ENCODE peak calls at places on chromosomes 7 and 10, in five cellular contexts. M is sigmoid colon, X is adrenal gland, O is NB4, U is A549. Y is an unnamed sample.

GRCh38 chr7:35504365-35504764 is 190.6 kb downstream of the HERPUD2 start:
- DNase-seq in U (no peak), X (no peak), O (no peak), M (no peak), Y (no peak)

GRCh38 chr10:35442006-35442405 is 105.7 kb downstream of the CCNY start:
- DNase-seq in X (peak), M (no peak), O (no peak), U (no peak), Y (no peak)

GRCh38 chr10:12834116-12834515 is 167.4 kb downstream of the CCDC3 start:
- DNase-seq in M (peak), O (no peak), U (no peak), X (no peak), Y (no peak)

GRCh38 chr7:50564171-50564570 is 1.0 kb downstream of the DDC start:
- DNase-seq in X (no peak), O (no peak), U (no peak), M (no peak), Y (no peak)

GRCh38 chr7:77447616-77448015 is 31.5 kb upstream of the GSAP start:
- DNase-seq in X (no peak), O (no peak), U (no peak), M (no peak), Y (no peak)

GRCh38 chr7:43926193-43927043 is at the start of gene UBE2D4:
- DNase-seq in U (peak), X (peak), M (peak), O (peak), Y (peak)

GRCh38 chr7:68265258-68265657 is 1268.6 kb downstream of the TYW1 start:
- DNase-seq in X (no peak), O (no peak), M (no peak), U (no peak), Y (no peak)

GRCh38 chr10:71278691-71279588 is 40.1 kb upstream of the SLC29A3 start:
- DNase-seq in O (no peak), U (no peak), M (no peak), X (no peak), Y (no peak)

GRCh38 chr10:84499846-84500245 is 171.5 kb downstream of the CCSER2 start:
- DNase-seq in X (no peak), O (peak), M (no peak), U (no peak), Y (no peak)

GRCh38 chr7:100655908-100656674 is at the start of gene ACTL6B:
- DNase-seq in U (peak), M (no peak), O (peak), X (peak), Y (no peak)

GRCh38 chr10:66639351-66639750 is 286.5 kb upstream of the LRRTM3 start:
- DNase-seq in M (no peak), X (no peak), U (no peak), O (no peak), Y (no peak)

GRCh38 chr10:95337761-95338160 is 47.0 kb upstream of the PDLIM1 start:
- DNase-seq in X (no peak), U (no peak), M (no peak), O (no peak), Y (no peak)

GRCh38 chr10:78991187-78991586 is 77.6 kb upstream of the ZMIZ1 start:
- DNase-seq in M (no peak), U (no peak), X (no peak), O (peak), Y (no peak)

GRCh38 chr10:68133553-68133952 is 24.3 kb downstream of the MYPN start:
- DNase-seq in O (no peak), U (no peak), X (no peak), M (no peak), Y (peak)

GRCh38 chr10:15684768-15685167 is 35.0 kb downstream of the ITGA8 start:
- DNase-seq in M (no peak), O (no peak), U (no peak), X (no peak), Y (no peak)

GRCh38 chr7:43669286-43670081 is 59.8 kb downstream of the COA1 start:
- DNase-seq in U (peak), X (no peak), M (no peak), O (no peak), Y (no peak)

GRCh38 chr7:107233981-107234380 is 65.2 kb downstream of the HBP1 start:
- DNase-seq in M (no peak), O (no peak), U (no peak), X (no peak), Y (no peak)

GRCh38 chr10:45080321-45080720 is 79.6 kb downstream of the ZNF22 start:
- DNase-seq in U (no peak), O (no peak), X (no peak), M (no peak), Y (no peak)

GRCh38 chr7:3956949-3957348 is 655.9 kb downstream of the SDK1 start:
- DNase-seq in M (no peak), O (no peak), X (no peak), U (no peak), Y (no peak)

GRCh38 chr7:115056019-115056418 is 134.1 kb downstream of the MDFIC start:
- DNase-seq in U (no peak), X (no peak), O (no peak), M (no peak), Y (no peak)

GRCh38 chr7:77434570-77434969 is 18.4 kb upstream of the GSAP start:
- DNase-seq in M (no peak), U (no peak), X (no peak), O (peak), Y (no peak)

GRCh38 chr7:46386428-46387399 is 465.6 kb upstream of the IGFBP3 start:
- DNase-seq in U (peak), X (no peak), M (no peak), O (no peak), Y (no peak)

GRCh38 chr10:11424456-11425287 is 186.8 kb downstream of the USP6NL start:
- DNase-seq in U (peak), O (peak), M (no peak), X (peak), Y (peak)

GRCh38 chr10:20007426-20007825 is 191.2 kb downstream of the PLXDC2 start:
- DNase-seq in M (no peak), X (peak), U (no peak), O (no peak), Y (no peak)

GRCh38 chr10:122373713-122374112 is 795 bp upstream of the PLEKHA1 start:
- DNase-seq in M (no peak), X (no peak), O (no peak), U (peak), Y (no peak)

GRCh38 chr7:151711906-151712771 is 164.8 kb downstream of the PRKAG2 start:
- DNase-seq in O (no peak), U (no peak), X (no peak), M (no peak), Y (peak)

GRCh38 chr7:110534241-110534931 is 556.5 kb upstream of the LRRN3 start:
- DNase-seq in O (no peak), M (no peak), U (peak), X (no peak), Y (no peak)

GRCh38 chr10:109881481-109881880 is 41.8 kb downstream of the XPNPEP1 start:
- DNase-seq in O (no peak), X (no peak), U (no peak), M (no peak), Y (no peak)

GRCh38 chr7:105788356-105788755 is 88.0 kb downstream of the ATXN7L1 start:
- DNase-seq in X (no peak), M (no peak), U (no peak), O (no peak), Y (no peak)

GRCh38 chr7:49174396-49174795 is 250.0 kb downstream of the CDC14C start:
- DNase-seq in U (no peak), O (no peak), X (no peak), M (no peak), Y (no peak)

GRCh38 chr7:150971242-150972048 is 6.7 kb downstream of the KCNH2 start:
- DNase-seq in O (no peak), X (no peak), U (no peak), M (no peak), Y (no peak)

DNA sequence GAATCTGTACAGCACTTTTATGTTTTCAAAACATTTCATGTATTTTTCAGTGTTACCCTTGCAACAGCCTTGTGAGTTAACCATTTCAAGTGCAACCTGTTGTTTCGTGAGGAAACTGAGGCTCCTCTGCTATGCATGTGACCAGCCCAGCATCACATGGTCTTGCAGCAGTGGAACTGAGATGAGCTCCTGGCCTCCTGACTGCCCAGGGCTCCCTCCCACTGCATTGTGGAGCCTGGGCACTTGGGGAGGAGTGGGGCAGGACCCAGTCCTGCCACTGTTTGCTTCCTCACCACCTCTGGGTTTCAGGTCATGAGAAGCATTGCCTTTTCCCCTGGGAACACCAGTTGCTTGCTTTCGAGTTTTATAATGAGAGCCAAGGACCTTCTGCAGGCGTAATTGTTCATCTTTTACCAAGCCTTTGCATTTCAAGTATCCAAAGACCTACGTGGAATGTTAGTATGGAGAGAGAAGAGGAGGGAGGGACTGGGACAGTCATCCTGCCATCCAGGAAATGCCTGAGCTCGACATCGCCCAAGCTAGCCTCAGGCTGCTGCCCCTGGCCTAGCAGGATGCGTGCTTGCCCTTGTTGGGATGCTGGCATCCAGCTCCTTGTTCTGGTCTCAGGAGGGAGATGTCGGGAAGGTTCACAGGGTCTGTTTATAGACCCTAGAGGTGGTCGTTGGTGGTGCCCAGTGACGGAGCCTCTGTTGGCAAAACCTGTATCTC is 32.3 kb upstream of the BHLHA15 start:
- DNase-seq in M (no peak), U (no peak), O (no peak), X (no peak), Y (no peak)
- TF ChIP-seq POLR2A in M (no peak), U (no peak), O (no peak), X (no peak), Y (no peak)

GRCh38 chr7:45001138-45001694 is 1.2 kb downstream of the CCM2 start:
- DNase-seq in M (peak), O (peak), U (no peak), X (no peak), Y (peak)

GRCh38 chr7:45000096-45001032 is at the start of gene CCM2:
- DNase-seq in U (no peak), X (peak), M (peak), O (peak), Y (peak)

GRCh38 chr7:45001826-45002225 is 1.8 kb downstream of the CCM2 start:
- DNase-seq in U (no peak), O (peak), X (no peak), M (peak), Y (no peak)

GRCh38 chr7:44998153-44998871 is 1.7 kb upstream of the CCM2 start:
- DNase-seq in M (peak), U (no peak), X (no peak), O (peak), Y (no peak)

GRCh38 chr7:44999245-45000095 is 531 bp upstream of the CCM2 start:
- DNase-seq in U (peak), X (peak), M (peak), O (peak), Y (peak)
- TF ChIP-seq POLR2A in U (peak), X (peak), M (no peak), O (peak), Y (peak)

GRCh38 chr7:27108390-27109127 is 6.1 kb upstream of the HOXA2 start:
- DNase-seq in M (peak), X (no peak), U (no peak), O (no peak), Y (no peak)
- TF ChIP-seq POLR2A in M (peak), X (peak), U (no peak), O (no peak), Y (no peak)

GRCh38 chr7:65981965-65982792 is at the start of gene GUSB:
- DNase-seq in O (peak), M (peak), X (peak), U (peak), Y (peak)
- TF ChIP-seq POLR2A in O (peak), M (peak), X (peak), U (peak), Y (peak)

GRCh38 chr7:27605689-27606269 is 56.9 kb downstream of the HIBADH start:
- DNase-seq in M (no peak), X (no peak), U (peak), O (peak), Y (no peak)
- TF ChIP-seq POLR2A in M (no peak), X (no peak), U (no peak), O (no peak), Y (no peak)